ENCODE peak calls at places on chromosomes 13 and 19, in ten cellular contexts. H is astrocyte of the hippocampus, G is head of caudate nucleus, L is DMS153, K is T-cell, A is AG04450, O is mesothelial cell of epicardium, U is fibroblast of lung, N is iPS-NIHi11, J is amniotic stem cell. D is an unnamed sample.

GRCh38 chr13:40494513-40494912 is 171.9 kb downstream of the FOXO1 start:
- DNase-seq in H (no peak), G (no peak), L (no peak), K (no peak), A (no peak), O (no peak), U (peak), N (no peak), J (no peak), D (no peak)

GRCh38 chr19:41296323-41296935 is 13.5 kb upstream of the CCDC97 start:
- DNase-seq in H (peak), G (no peak), L (no peak), K (no peak), A (no peak), O (no peak), U (no peak), N (no peak), J (no peak), D (no peak)

GRCh38 chr19:3625996-3626472 is 556 bp downstream of the CACTIN start:
- DNase-seq in H (peak), G (no peak), L (no peak), K (no peak), A (no peak), O (no peak), U (no peak), N (no peak), J (no peak), D (no peak)

GRCh38 chr13:51767100-51767499 is 36.9 kb downstream of the DHRS12 start:
- DNase-seq in H (no peak), G (no peak), L (no peak), K (no peak), A (no peak), O (no peak), U (no peak), N (peak), J (no peak), D (peak)

GRCh38 chr19:5287066-5287465 is 53.5 kb downstream of the PTPRS start:
- DNase-seq in H (no peak), G (no peak), L (no peak), K (no peak), A (no peak), O (no peak), U (no peak), N (no peak), J (no peak), D (no peak)

GRCh38 chr19:10085641-10086031 is 481 bp upstream of the SHFL start:
- DNase-seq in H (no peak), G (no peak), L (no peak), K (no peak), A (no peak), O (no peak), U (no peak), N (no peak), J (no peak), D (no peak)

GRCh38 chr19:47505506-47505905 is 9.4 kb downstream of the NAPA start:
- DNase-seq in H (no peak), G (no peak), L (no peak), K (no peak), A (no peak), O (no peak), U (no peak), N (no peak), J (no peak), D (no peak)

GRCh38 chr13:113980489-113981064 is 6.7 kb upstream of the C13orf46 start:
- DNase-seq in H (no peak), G (no peak), L (no peak), K (no peak), A (no peak), O (no peak), U (no peak), N (no peak), J (no peak), D (no peak)

GRCh38 chr13:41004875-41005693 is 14.0 kb downstream of the ELF1 start:
- DNase-seq in H (no peak), G (no peak), L (no peak), K (no peak), A (no peak), O (no peak), U (no peak), N (no peak), J (no peak), D (no peak)

GRCh38 chr19:3132971-3133792 is 2.7 kb upstream of the GNA15 start:
- DNase-seq in H (peak), G (no peak), L (peak), K (peak), A (no peak), O (no peak), U (no peak), N (peak), J (no peak), D (no peak)

GRCh38 chr19:5718579-5719273 is 1.2 kb downstream of the LONP1 start:
- DNase-seq in H (peak), G (no peak), L (no peak), K (no peak), A (peak), O (no peak), U (peak), N (no peak), J (peak), D (peak)

GRCh38 chr19:17671906-17672305 is 16.2 kb downstream of the UNC13A start:
- DNase-seq in H (peak), G (peak), L (peak), K (no peak), A (no peak), O (no peak), U (peak), N (peak), J (no peak), D (peak)

GRCh38 chr13:24127116-24127631 is 33.3 kb upstream of the SPATA13 start:
- DNase-seq in H (no peak), G (no peak), L (no peak), K (no peak), A (no peak), O (no peak), U (no peak), N (no peak), J (no peak), D (no peak)

GRCh38 chr19:55285225-55285890 is 1.6 kb downstream of the BRSK1 start:
- DNase-seq in H (peak), G (no peak), L (no peak), K (no peak), A (no peak), O (no peak), U (no peak), N (no peak), J (no peak), D (no peak)

GRCh38 chr13:113539176-113539575 is 45.4 kb upstream of the TFDP1 start:
- DNase-seq in H (no peak), G (no peak), L (no peak), K (no peak), A (no peak), O (no peak), U (no peak), N (no peak), J (no peak), D (peak)

GRCh38 chr19:21677696-21678418 is 89.5 kb downstream of the ZNF100 start:
- DNase-seq in H (no peak), G (no peak), L (no peak), K (peak), A (no peak), O (no peak), U (no peak), N (no peak), J (no peak), D (no peak)